ENCODE peak calls at places on chromosomes 2 and 18, in four cellular contexts. One of them, this sample, is unnamed.

GRCh38 chr2:55431982-55432627 is 12.4 kb upstream of the CCDC88A start:
- DNase-seq in thyroid gland: no peak
- DNase-seq in transverse colon: no peak
- DNase-seq in CD8-positive, alpha-beta T cell: no peak
- DNase-seq in this sample: peak

GRCh38 chr18:62497171-62497783 is 25.5 kb upstream of the ZCCHC2 start:
- DNase-seq in CD8-positive, alpha-beta T cell: no peak
- DNase-seq in transverse colon: no peak
- DNase-seq in thyroid gland: no peak
- DNase-seq in this sample: no peak

GRCh38 chr2:43223412-43224040 is 2.9 kb downstream of the ZFP36L2 start:
- DNase-seq in thyroid gland: no peak
- DNase-seq in transverse colon: no peak
- DNase-seq in CD8-positive, alpha-beta T cell: no peak
- DNase-seq in this sample: peak

GRCh38 chr18:7921938-7922587 is 354.9 kb downstream of the PTPRM start:
- DNase-seq in transverse colon: no peak
- DNase-seq in CD8-positive, alpha-beta T cell: no peak
- DNase-seq in thyroid gland: no peak
- DNase-seq in this sample: peak

GRCh38 chr2:130328710-130329109 is 14.0 kb upstream of the IMP4 start:
- DNase-seq in CD8-positive, alpha-beta T cell: no peak
- DNase-seq in thyroid gland: no peak
- DNase-seq in transverse colon: no peak
- DNase-seq in this sample: no peak

GRCh38 chr2:205494856-205495255 is 187.4 kb upstream of the NRP2 start:
- DNase-seq in transverse colon: no peak
- DNase-seq in thyroid gland: no peak
- DNase-seq in CD8-positive, alpha-beta T cell: no peak
- DNase-seq in this sample: peak

GRCh38 chr2:95267458-95268207 is 6.6 kb upstream of the PROM2 start:
- DNase-seq in thyroid gland: no peak
- DNase-seq in CD8-positive, alpha-beta T cell: no peak
- DNase-seq in transverse colon: no peak
- DNase-seq in this sample: peak

GRCh38 chr2:172462393-172463381 is 35.3 kb downstream of the ITGA6 start:
- DNase-seq in transverse colon: peak
- DNase-seq in thyroid gland: no peak
- DNase-seq in CD8-positive, alpha-beta T cell: peak
- DNase-seq in this sample: no peak

GRCh38 chr2:207182916-207183315 is 17.2 kb upstream of the KLF7 start:
- DNase-seq in CD8-positive, alpha-beta T cell: no peak
- DNase-seq in thyroid gland: no peak
- DNase-seq in transverse colon: no peak
- DNase-seq in this sample: peak

GRCh38 chr2:18473241-18473841 is 87.1 kb downstream of the RDH14 start:
- DNase-seq in CD8-positive, alpha-beta T cell: no peak
- DNase-seq in thyroid gland: no peak
- DNase-seq in transverse colon: no peak
- DNase-seq in this sample: peak

GRCh38 chr2:51628953-51629352 is 597.0 kb upstream of the NRXN1 start:
- DNase-seq in thyroid gland: no peak
- DNase-seq in transverse colon: no peak
- DNase-seq in CD8-positive, alpha-beta T cell: no peak
- DNase-seq in this sample: no peak

GRCh38 chr18:67359868-67360838 is 156.4 kb downstream of the DSEL start:
- DNase-seq in thyroid gland: no peak
- DNase-seq in CD8-positive, alpha-beta T cell: no peak
- DNase-seq in transverse colon: peak
- DNase-seq in this sample: peak

GRCh38 chr2:190062053-190062452 is 476 bp downstream of the MSTN start:
- DNase-seq in thyroid gland: no peak
- DNase-seq in CD8-positive, alpha-beta T cell: no peak
- DNase-seq in transverse colon: no peak
- DNase-seq in this sample: peak

GRCh38 chr2:140027320-140027719 is 1247.1 kb upstream of the NXPH2 start:
- DNase-seq in CD8-positive, alpha-beta T cell: no peak
- DNase-seq in transverse colon: no peak
- DNase-seq in thyroid gland: no peak
- DNase-seq in this sample: no peak
- TF ChIP-seq CTCF in CD8-positive, alpha-beta T cell: no peak
- TF ChIP-seq CTCF in transverse colon: no peak
- TF ChIP-seq CTCF in thyroid gland: no peak
- TF ChIP-seq CTCF in this sample: no peak

GRCh38 chr18:41038071-41038470 is 917.0 kb upstream of the PIK3C3 start:
- DNase-seq in transverse colon: no peak
- DNase-seq in thyroid gland: no peak
- DNase-seq in CD8-positive, alpha-beta T cell: no peak
- DNase-seq in this sample: no peak
- H3K4me3 ChIP-seq in transverse colon: no peak
- H3K4me3 ChIP-seq in thyroid gland: no peak
- H3K4me3 ChIP-seq in CD8-positive, alpha-beta T cell: no peak
- H3K4me3 ChIP-seq in this sample: no peak

GRCh38 chr2:75290600-75291140 is 91.3 kb upstream of the TACR1 start:
- DNase-seq in CD8-positive, alpha-beta T cell: no peak
- DNase-seq in transverse colon: no peak
- DNase-seq in thyroid gland: no peak
- DNase-seq in this sample: peak
- TF ChIP-seq CTCF in CD8-positive, alpha-beta T cell: no peak
- TF ChIP-seq CTCF in transverse colon: no peak
- TF ChIP-seq CTCF in thyroid gland: no peak
- TF ChIP-seq CTCF in this sample: peak

DNA sequence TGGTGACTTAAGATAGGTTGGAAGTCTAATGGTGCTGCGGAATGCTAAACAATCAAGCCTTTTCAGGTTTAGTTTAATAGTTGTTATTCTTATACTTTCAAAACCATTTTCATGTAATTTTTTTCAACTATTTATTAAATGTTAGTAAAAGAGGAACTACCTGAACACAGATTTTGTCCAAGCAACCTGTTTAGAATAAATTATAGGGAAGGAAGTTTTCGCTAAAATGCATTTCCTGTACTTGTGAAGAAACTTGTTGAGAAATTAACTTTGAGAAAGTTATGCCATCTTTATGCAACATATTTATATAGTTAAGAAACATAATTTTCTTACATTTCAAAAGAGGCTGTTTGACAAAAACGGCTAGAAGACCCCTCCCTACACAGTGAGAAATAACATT is 16.6 kb downstream of the MAP4K4 start:
- DNase-seq in transverse colon: no peak
- DNase-seq in CD8-positive, alpha-beta T cell: no peak
- DNase-seq in thyroid gland: no peak
- DNase-seq in this sample: no peak
- H3K4me3 ChIP-seq in transverse colon: no peak
- H3K4me3 ChIP-seq in CD8-positive, alpha-beta T cell: no peak
- H3K4me3 ChIP-seq in thyroid gland: no peak
- H3K4me3 ChIP-seq in this sample: no peak

GRCh38 chr2:12381543-12382323 is 335.0 kb upstream of the TRIB2 start:
- DNase-seq in transverse colon: no peak
- DNase-seq in thyroid gland: no peak
- DNase-seq in CD8-positive, alpha-beta T cell: no peak
- DNase-seq in this sample: no peak
- TF ChIP-seq CTCF in transverse colon: no peak
- TF ChIP-seq CTCF in thyroid gland: no peak
- TF ChIP-seq CTCF in CD8-positive, alpha-beta T cell: no peak
- TF ChIP-seq CTCF in this sample: no peak

This sample was measured in fibroblast of mammary gland.